ENCODE peak calls at places on chromosomes 12 and 14, in nine cellular contexts. S, D, Y, R, C, Q, L, J and A are unnamed samples.

GRCh38 chr12:56581418-56582145 is 48.5 kb downstream of the BAZ2A start:
- DNase-seq in S (peak; percentile 81), D (no peak), Y (no peak), R (no peak), C (no peak), Q (no peak), L (no peak), J (peak; percentile 78), A (no peak)

GRCh38 chr12:2336409-2336829 is 283.6 kb downstream of the CACNA1C start:
- DNase-seq in S (peak; percentile 95), D (peak; percentile 93), Y (peak; percentile 76), R (no peak), C (no peak), Q (peak; percentile 70), L (peak; percentile 56), J (peak; percentile 84), A (peak; percentile 87)

GRCh38 chr14:71121711-71122110 is 214.5 kb downstream of the PCNX1 start:
- DNase-seq in S (no peak), D (no peak), Y (no peak), R (no peak), C (no peak), Q (no peak), L (no peak), J (no peak), A (no peak)

GRCh38 chr14:49160983-49161382 is 425.2 kb downstream of the RPS29 start:
- DNase-seq in S (no peak), D (no peak), Y (no peak), R (no peak), C (no peak), Q (no peak), L (no peak), J (no peak), A (no peak)

GRCh38 chr14:105944632-105945610 is 418.5 kb downstream of the TMEM121 start:
- DNase-seq in S (no peak), D (no peak), Y (peak; percentile 81), R (peak; percentile 86), C (peak; percentile 87), Q (no peak), L (peak; percentile 40), J (peak; percentile 73), A (no peak)

GRCh38 chr12:130154276-130154675 is 8.0 kb upstream of the FZD10 start:
- DNase-seq in S (no peak), D (no peak), Y (peak; percentile 67), R (no peak), C (peak; percentile 43), Q (no peak), L (no peak), J (no peak), A (no peak)

GRCh38 chr14:58796636-58797429 is 159.1 kb downstream of the DACT1 start:
- DNase-seq in S (peak; percentile 30), D (no peak), Y (no peak), R (no peak), C (no peak), Q (no peak), L (no peak), J (peak; percentile 62), A (no peak)

GRCh38 chr12:20367731-20368652 is at the start of gene PDE3A:
- DNase-seq in S (peak; percentile 14), D (peak; percentile 39), Y (peak; percentile 88), R (peak; percentile 81), C (peak; percentile 71), Q (peak; percentile 86), L (peak; percentile 74), J (peak; percentile 42), A (no peak)

GRCh38 chr14:85088231-85088630 is 441.7 kb upstream of the FLRT2 start:
- DNase-seq in S (peak; percentile 89), D (peak; percentile 36), Y (no peak), R (no peak), C (no peak), Q (no peak), L (no peak), J (peak; percentile 13), A (no peak)

GRCh38 chr12:87995581-87996178 is 33.5 kb downstream of the C12orf50 start:
- DNase-seq in S (peak; percentile 53), D (peak; percentile 68), Y (peak; percentile 74), R (peak; percentile 43), C (no peak), Q (peak; percentile 33), L (peak; percentile 30), J (peak; percentile 79), A (peak; percentile 21)

GRCh38 chr14:58747181-58747580 is 109.4 kb downstream of the DACT1 start:
- DNase-seq in S (peak; percentile 89), D (peak; percentile 97), Y (no peak), R (no peak), C (peak; percentile 73), Q (no peak), L (no peak), J (peak; percentile 100), A (peak; percentile 72)

GRCh38 chr12:4572670-4573069 is 10.7 kb downstream of the DYRK4 start:
- DNase-seq in S (no peak), D (no peak), Y (no peak), R (no peak), C (no peak), Q (no peak), L (no peak), J (no peak), A (no peak)

GRCh38 chr12:53251477-53252348 is 16.4 kb upstream of the ESPL1 start:
- DNase-seq in S (peak; percentile 72), D (peak; percentile 67), Y (peak; percentile 92), R (peak; percentile 88), C (peak; percentile 90), Q (peak; percentile 81), L (peak; percentile 72), J (peak; percentile 80), A (no peak)

GRCh38 chr12:53254816-53255545 is 13.1 kb upstream of the ESPL1 start:
- DNase-seq in S (no peak), D (no peak), Y (no peak), R (no peak), C (no peak), Q (no peak), L (no peak), J (no peak), A (no peak)

GRCh38 chr12:53252349-53252916 is 15.7 kb upstream of the ESPL1 start:
- DNase-seq in S (peak; percentile 50), D (peak; percentile 18), Y (no peak), R (peak; percentile 72), C (peak; percentile 73), Q (no peak), L (no peak), J (peak; percentile 82), A (no peak)

GRCh38 chr12:53255993-53256392 is 12.1 kb upstream of the ESPL1 start:
- DNase-seq in S (no peak), D (no peak), Y (no peak), R (no peak), C (no peak), Q (no peak), L (no peak), J (no peak), A (no peak)

DNA sequence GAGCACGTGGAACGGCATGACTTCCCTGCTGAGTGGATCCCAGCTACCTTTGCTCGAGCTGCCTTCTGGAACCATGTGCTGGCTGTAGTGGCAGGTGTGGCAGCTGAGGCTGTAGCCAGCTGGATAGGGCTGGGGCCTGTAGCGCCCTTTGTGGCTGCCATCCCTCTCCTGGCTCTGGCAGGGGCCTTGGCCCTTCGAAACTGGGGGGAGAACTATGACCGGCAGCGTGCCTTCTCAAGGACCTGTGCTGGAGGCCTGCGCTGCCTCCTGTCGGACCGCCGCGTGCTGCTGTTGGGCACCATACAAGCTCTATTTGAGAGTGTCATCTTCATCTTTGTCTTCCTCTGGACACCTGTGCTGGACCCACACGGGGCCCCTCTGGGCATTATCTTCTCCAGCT is 14.8 kb upstream of the ESPL1 start:
- DNase-seq in S (no peak), D (no peak), Y (no peak), R (no peak), C (peak; percentile 65), Q (no peak), L (no peak), J (no peak), A (no peak)
- H3K4me3 ChIP-seq in S (no peak overlapping the region), D (peak overlapping the region; percentile 82), Y (no peak overlapping the region), R (no peak overlapping the region), C (peak overlapping the region; percentile 87), Q (no peak overlapping the region), L (peak overlapping the region; percentile 88), J (peak overlapping the region; percentile 99), A (peak overlapping the region; percentile 88)

GRCh38 chr12:31658743-31659086 is 773 bp upstream of the ETFBKMT start:
- DNase-seq in S (no peak), D (no peak), Y (no peak), R (no peak), C (no peak), Q (no peak), L (no peak), J (no peak), A (no peak)
- H3K4me3 ChIP-seq in S (peak overlapping the region; percentile 81), D (peak overlapping the region; percentile 94), Y (peak overlapping the region; percentile 97), R (peak overlapping the region; percentile 35), C (peak overlapping the region; percentile 94), Q (peak overlapping the region; percentile 59), L (peak overlapping the region; percentile 67), J (peak overlapping the region; percentile 100), A (peak overlapping the region; percentile 87)

DNA sequence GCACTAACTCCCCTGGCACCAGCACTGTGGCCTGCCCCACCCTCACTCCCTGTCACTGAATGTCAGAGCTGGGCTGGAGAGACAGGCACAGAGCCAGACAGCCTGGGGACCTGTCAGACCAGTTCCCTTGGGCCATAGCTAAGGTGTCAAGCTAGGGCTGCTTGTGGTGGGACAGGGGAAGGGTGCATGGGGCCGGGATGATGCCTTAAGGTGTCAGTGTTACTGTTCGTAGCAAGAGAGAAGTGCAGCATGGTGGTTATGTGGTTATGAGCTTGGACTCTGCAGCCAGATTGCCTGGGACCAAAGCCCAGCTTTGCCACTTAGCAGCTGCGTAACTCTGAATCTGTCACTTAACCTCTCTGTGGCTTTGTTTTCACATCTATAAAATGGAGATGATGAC is 3.8 kb downstream of the RAPGEF3 start:
- DNase-seq in S (no peak), D (no peak), Y (no peak), R (peak; percentile 90), C (peak; percentile 88), Q (peak; percentile 79), L (no peak), J (peak; percentile 84), A (no peak)
- H3K4me3 ChIP-seq in S (no peak overlapping the region), D (no peak overlapping the region), Y (no peak overlapping the region), R (no peak overlapping the region), C (peak overlapping the region; percentile 67), Q (no peak overlapping the region), L (peak overlapping the region; percentile 71), J (peak overlapping the region; percentile 9), A (no peak overlapping the region)

GRCh38 chr14:35810963-35811362 is 1.9 kb upstream of the RALGAPA1 start:
- DNase-seq in S (no peak), D (no peak), Y (no peak), R (no peak), C (no peak), Q (no peak), L (no peak), J (no peak), A (no peak)

GRCh38 chr14:35809597-35809996 is 502 bp upstream of the RALGAPA1 start:
- DNase-seq in S (no peak), D (no peak), Y (no peak), R (no peak), C (no peak), Q (no peak), L (no peak), J (no peak), A (no peak)

GRCh38 chr14:35808076-35808657 is 928 bp downstream of the RALGAPA1 start:
- DNase-seq in S (peak; percentile 58), D (no peak), Y (no peak), R (peak; percentile 47), C (no peak), Q (no peak), L (no peak), J (peak; percentile 67), A (no peak)

GRCh38 chr14:35806006-35806907 is 2.8 kb downstream of the RALGAPA1 start:
- DNase-seq in S (no peak), D (no peak), Y (no peak), R (no peak), C (no peak), Q (no peak), L (no peak), J (no peak), A (no peak)

GRCh38 chr14:35807131-35807961 is 1.7 kb downstream of the RALGAPA1 start:
- DNase-seq in S (no peak), D (no peak), Y (no peak), R (no peak), C (no peak), Q (no peak), L (no peak), J (no peak), A (no peak)
- H3K4me3 ChIP-seq in S (peak overlapping the region; percentile 68), D (peak overlapping the region; percentile 80), Y (peak overlapping the region; percentile 49), R (no peak overlapping the region), C (peak overlapping the region; percentile 77), Q (no peak overlapping the region), L (peak overlapping the region; percentile 87), J (peak overlapping the region; percentile 71), A (peak overlapping the region; percentile 82)